ENCODE peak calls at places on chromosomes 6 and 20, in ten cellular contexts. One of them, this sample, is unnamed.

GRCh38 chr6:53803081-53803860 is 8.5 kb downstream of the LRRC1 start:
- DNase-seq in CD8-positive, alpha-beta T cell: no peak
- DNase-seq in neural crest cell: no peak
- DNase-seq in anterior cingulate cortex: no peak
- DNase-seq in left ventricle myocardium inferior: no peak
- DNase-seq in NCI-H524: no peak
- DNase-seq in G401: no peak
- DNase-seq in activated T-cell treated with anti-CD3 and anti-CD28 coated beads for 24 hours: no peak
- DNase-seq in mucosa of gallbladder: no peak
- DNase-seq in AG04449: peak
- DNase-seq in this sample: no peak

GRCh38 chr6:21053612-21054011 is 519.4 kb downstream of the CDKAL1 start:
- DNase-seq in CD8-positive, alpha-beta T cell: no peak
- DNase-seq in neural crest cell: no peak
- DNase-seq in anterior cingulate cortex: no peak
- DNase-seq in left ventricle myocardium inferior: no peak
- DNase-seq in NCI-H524: no peak
- DNase-seq in G401: no peak
- DNase-seq in activated T-cell treated with anti-CD3 and anti-CD28 coated beads for 24 hours: no peak
- DNase-seq in mucosa of gallbladder: no peak
- DNase-seq in AG04449: no peak
- DNase-seq in this sample: no peak

GRCh38 chr20:63453029-63453523 is 19.4 kb downstream of the KCNQ2 start:
- DNase-seq in CD8-positive, alpha-beta T cell: no peak
- DNase-seq in neural crest cell: no peak
- DNase-seq in anterior cingulate cortex: no peak
- DNase-seq in left ventricle myocardium inferior: no peak
- DNase-seq in NCI-H524: no peak
- DNase-seq in G401: no peak
- DNase-seq in activated T-cell treated with anti-CD3 and anti-CD28 coated beads for 24 hours: no peak
- DNase-seq in mucosa of gallbladder: no peak
- DNase-seq in AG04449: no peak
- DNase-seq in this sample: no peak

GRCh38 chr6:139148557-139149220 is 13.8 kb downstream of the HECA start:
- DNase-seq in CD8-positive, alpha-beta T cell: no peak
- DNase-seq in neural crest cell: no peak
- DNase-seq in anterior cingulate cortex: no peak
- DNase-seq in left ventricle myocardium inferior: no peak
- DNase-seq in NCI-H524: no peak
- DNase-seq in G401: no peak
- DNase-seq in activated T-cell treated with anti-CD3 and anti-CD28 coated beads for 24 hours: no peak
- DNase-seq in mucosa of gallbladder: no peak
- DNase-seq in AG04449: no peak
- DNase-seq in this sample: no peak

GRCh38 chr20:41996951-41997350 is 378.8 kb upstream of the CHD6 start:
- DNase-seq in CD8-positive, alpha-beta T cell: no peak
- DNase-seq in neural crest cell: no peak
- DNase-seq in anterior cingulate cortex: no peak
- DNase-seq in left ventricle myocardium inferior: no peak
- DNase-seq in NCI-H524: no peak
- DNase-seq in G401: no peak
- DNase-seq in activated T-cell treated with anti-CD3 and anti-CD28 coated beads for 24 hours: no peak
- DNase-seq in mucosa of gallbladder: no peak
- DNase-seq in AG04449: no peak
- DNase-seq in this sample: no peak

GRCh38 chr20:48143435-48144081 is 358.3 kb upstream of the SULF2 start:
- DNase-seq in CD8-positive, alpha-beta T cell: no peak
- DNase-seq in neural crest cell: no peak
- DNase-seq in anterior cingulate cortex: no peak
- DNase-seq in left ventricle myocardium inferior: no peak
- DNase-seq in NCI-H524: peak
- DNase-seq in G401: no peak
- DNase-seq in activated T-cell treated with anti-CD3 and anti-CD28 coated beads for 24 hours: no peak
- DNase-seq in mucosa of gallbladder: no peak
- DNase-seq in AG04449: no peak
- DNase-seq in this sample: no peak

GRCh38 chr6:150599199-150600002 is at the start of gene PLEKHG1:
- DNase-seq in CD8-positive, alpha-beta T cell: peak
- DNase-seq in neural crest cell: peak
- DNase-seq in anterior cingulate cortex: no peak
- DNase-seq in left ventricle myocardium inferior: peak
- DNase-seq in NCI-H524: peak
- DNase-seq in G401: no peak
- DNase-seq in activated T-cell treated with anti-CD3 and anti-CD28 coated beads for 24 hours: peak
- DNase-seq in mucosa of gallbladder: peak
- DNase-seq in AG04449: no peak
- DNase-seq in this sample: peak

GRCh38 chr6:141117869-141118268 is 1014.9 kb upstream of the GJE1 start:
- DNase-seq in CD8-positive, alpha-beta T cell: no peak
- DNase-seq in neural crest cell: no peak
- DNase-seq in anterior cingulate cortex: no peak
- DNase-seq in left ventricle myocardium inferior: no peak
- DNase-seq in NCI-H524: no peak
- DNase-seq in G401: no peak
- DNase-seq in activated T-cell treated with anti-CD3 and anti-CD28 coated beads for 24 hours: no peak
- DNase-seq in mucosa of gallbladder: no peak
- DNase-seq in AG04449: no peak
- DNase-seq in this sample: no peak

GRCh38 chr20:42484790-42485365 is 704.8 kb downstream of the PTPRT start:
- DNase-seq in CD8-positive, alpha-beta T cell: no peak
- DNase-seq in neural crest cell: no peak
- DNase-seq in anterior cingulate cortex: no peak
- DNase-seq in left ventricle myocardium inferior: no peak
- DNase-seq in NCI-H524: no peak
- DNase-seq in G401: no peak
- DNase-seq in activated T-cell treated with anti-CD3 and anti-CD28 coated beads for 24 hours: no peak
- DNase-seq in mucosa of gallbladder: no peak
- DNase-seq in AG04449: no peak
- DNase-seq in this sample: no peak

GRCh38 chr20:38895098-38895949 is 30.9 kb upstream of the FAM83D start:
- DNase-seq in CD8-positive, alpha-beta T cell: no peak
- DNase-seq in neural crest cell: no peak
- DNase-seq in anterior cingulate cortex: no peak
- DNase-seq in left ventricle myocardium inferior: no peak
- DNase-seq in NCI-H524: no peak
- DNase-seq in G401: no peak
- DNase-seq in activated T-cell treated with anti-CD3 and anti-CD28 coated beads for 24 hours: no peak
- DNase-seq in mucosa of gallbladder: no peak
- DNase-seq in AG04449: no peak
- DNase-seq in this sample: no peak

GRCh38 chr20:57716893-57717292 is 7.1 kb upstream of the PMEPA1 start:
- DNase-seq in CD8-positive, alpha-beta T cell: no peak
- DNase-seq in neural crest cell: no peak
- DNase-seq in anterior cingulate cortex: no peak
- DNase-seq in left ventricle myocardium inferior: peak
- DNase-seq in NCI-H524: no peak
- DNase-seq in G401: no peak
- DNase-seq in activated T-cell treated with anti-CD3 and anti-CD28 coated beads for 24 hours: no peak
- DNase-seq in mucosa of gallbladder: no peak
- DNase-seq in AG04449: no peak
- DNase-seq in this sample: no peak

GRCh38 chr6:41740366-41741162 is 5.2 kb upstream of the TFEB start:
- DNase-seq in CD8-positive, alpha-beta T cell: no peak
- DNase-seq in neural crest cell: no peak
- DNase-seq in anterior cingulate cortex: no peak
- DNase-seq in left ventricle myocardium inferior: no peak
- DNase-seq in NCI-H524: no peak
- DNase-seq in G401: no peak
- DNase-seq in activated T-cell treated with anti-CD3 and anti-CD28 coated beads for 24 hours: no peak
- DNase-seq in mucosa of gallbladder: no peak
- DNase-seq in AG04449: no peak
- DNase-seq in this sample: peak

GRCh38 chr6:91498576-91498975 is 911.7 kb upstream of the MAP3K7 start:
- DNase-seq in CD8-positive, alpha-beta T cell: no peak
- DNase-seq in neural crest cell: no peak
- DNase-seq in anterior cingulate cortex: no peak
- DNase-seq in left ventricle myocardium inferior: no peak
- DNase-seq in NCI-H524: no peak
- DNase-seq in G401: no peak
- DNase-seq in activated T-cell treated with anti-CD3 and anti-CD28 coated beads for 24 hours: no peak
- DNase-seq in mucosa of gallbladder: no peak
- DNase-seq in AG04449: no peak
- DNase-seq in this sample: no peak

GRCh38 chr6:70494833-70495232 is 71.9 kb upstream of the SDHAF4 start:
- DNase-seq in CD8-positive, alpha-beta T cell: no peak
- DNase-seq in neural crest cell: no peak
- DNase-seq in anterior cingulate cortex: no peak
- DNase-seq in left ventricle myocardium inferior: no peak
- DNase-seq in NCI-H524: no peak
- DNase-seq in G401: no peak
- DNase-seq in activated T-cell treated with anti-CD3 and anti-CD28 coated beads for 24 hours: no peak
- DNase-seq in mucosa of gallbladder: no peak
- DNase-seq in AG04449: no peak
- DNase-seq in this sample: no peak

GRCh38 chr6:12404651-12405050 is 114.5 kb downstream of the EDN1 start:
- DNase-seq in CD8-positive, alpha-beta T cell: no peak
- DNase-seq in neural crest cell: no peak
- DNase-seq in anterior cingulate cortex: no peak
- DNase-seq in left ventricle myocardium inferior: no peak
- DNase-seq in NCI-H524: no peak
- DNase-seq in G401: no peak
- DNase-seq in activated T-cell treated with anti-CD3 and anti-CD28 coated beads for 24 hours: no peak
- DNase-seq in mucosa of gallbladder: no peak
- DNase-seq in AG04449: no peak
- DNase-seq in this sample: no peak

GRCh38 chr20:49691818-49692568 is 21.7 kb downstream of the B4GALT5 start:
- DNase-seq in CD8-positive, alpha-beta T cell: no peak
- DNase-seq in neural crest cell: no peak
- DNase-seq in anterior cingulate cortex: no peak
- DNase-seq in left ventricle myocardium inferior: no peak
- DNase-seq in NCI-H524: no peak
- DNase-seq in G401: no peak
- DNase-seq in activated T-cell treated with anti-CD3 and anti-CD28 coated beads for 24 hours: no peak
- DNase-seq in mucosa of gallbladder: no peak
- DNase-seq in AG04449: no peak
- DNase-seq in this sample: no peak

GRCh38 chr6:151029976-151030375 is 164.5 kb downstream of the MTHFD1L start:
- DNase-seq in CD8-positive, alpha-beta T cell: no peak
- DNase-seq in neural crest cell: no peak
- DNase-seq in anterior cingulate cortex: no peak
- DNase-seq in left ventricle myocardium inferior: no peak
- DNase-seq in NCI-H524: no peak
- DNase-seq in G401: no peak
- DNase-seq in activated T-cell treated with anti-CD3 and anti-CD28 coated beads for 24 hours: no peak
- DNase-seq in mucosa of gallbladder: no peak
- DNase-seq in AG04449: no peak
- DNase-seq in this sample: no peak

GRCh38 chr6:141653590-141653989 is 479.1 kb upstream of the GJE1 start:
- DNase-seq in CD8-positive, alpha-beta T cell: no peak
- DNase-seq in neural crest cell: no peak
- DNase-seq in anterior cingulate cortex: no peak
- DNase-seq in left ventricle myocardium inferior: no peak
- DNase-seq in NCI-H524: peak
- DNase-seq in G401: no peak
- DNase-seq in activated T-cell treated with anti-CD3 and anti-CD28 coated beads for 24 hours: no peak
- DNase-seq in mucosa of gallbladder: no peak
- DNase-seq in AG04449: no peak
- DNase-seq in this sample: no peak

GRCh38 chr6:25660512-25660911 is 8.5 kb downstream of the SCGN start:
- DNase-seq in CD8-positive, alpha-beta T cell: no peak
- DNase-seq in neural crest cell: no peak
- DNase-seq in anterior cingulate cortex: no peak
- DNase-seq in left ventricle myocardium inferior: no peak
- DNase-seq in NCI-H524: peak
- DNase-seq in G401: no peak
- DNase-seq in activated T-cell treated with anti-CD3 and anti-CD28 coated beads for 24 hours: no peak
- DNase-seq in mucosa of gallbladder: no peak
- DNase-seq in AG04449: no peak
- DNase-seq in this sample: no peak

GRCh38 chr20:45970646-45971424 is 1.2 kb downstream of the ZNF335 start:
- DNase-seq in CD8-positive, alpha-beta T cell: no peak
- DNase-seq in neural crest cell: no peak
- DNase-seq in anterior cingulate cortex: no peak
- DNase-seq in left ventricle myocardium inferior: no peak
- DNase-seq in NCI-H524: peak
- DNase-seq in G401: peak
- DNase-seq in activated T-cell treated with anti-CD3 and anti-CD28 coated beads for 24 hours: no peak
- DNase-seq in mucosa of gallbladder: no peak
- DNase-seq in AG04449: no peak
- DNase-seq in this sample: no peak

GRCh38 chr20:35601021-35601973 is 14.3 kb upstream of the SPAG4 start:
- DNase-seq in CD8-positive, alpha-beta T cell: peak
- DNase-seq in neural crest cell: peak
- DNase-seq in anterior cingulate cortex: peak
- DNase-seq in left ventricle myocardium inferior: peak
- DNase-seq in NCI-H524: peak
- DNase-seq in G401: peak
- DNase-seq in activated T-cell treated with anti-CD3 and anti-CD28 coated beads for 24 hours: peak
- DNase-seq in mucosa of gallbladder: peak
- DNase-seq in AG04449: no peak
- DNase-seq in this sample: peak

GRCh38 chr6:33192105-33192646 is at the start of gene COL11A2:
- DNase-seq in CD8-positive, alpha-beta T cell: no peak
- DNase-seq in neural crest cell: peak
- DNase-seq in anterior cingulate cortex: no peak
- DNase-seq in left ventricle myocardium inferior: no peak
- DNase-seq in NCI-H524: no peak
- DNase-seq in G401: no peak
- DNase-seq in activated T-cell treated with anti-CD3 and anti-CD28 coated beads for 24 hours: no peak
- DNase-seq in mucosa of gallbladder: no peak
- DNase-seq in AG04449: no peak
- DNase-seq in this sample: no peak

GRCh38 chr6:88895911-88896310 is 67.5 kb downstream of the RNGTT start:
- DNase-seq in CD8-positive, alpha-beta T cell: no peak
- DNase-seq in neural crest cell: no peak
- DNase-seq in anterior cingulate cortex: no peak
- DNase-seq in left ventricle myocardium inferior: no peak
- DNase-seq in NCI-H524: peak
- DNase-seq in G401: no peak
- DNase-seq in activated T-cell treated with anti-CD3 and anti-CD28 coated beads for 24 hours: no peak
- DNase-seq in mucosa of gallbladder: no peak
- DNase-seq in AG04449: no peak
- DNase-seq in this sample: no peak

GRCh38 chr20:50320910-50321796 is 130.5 kb downstream of the CEBPB start:
- DNase-seq in CD8-positive, alpha-beta T cell: no peak
- DNase-seq in neural crest cell: peak
- DNase-seq in anterior cingulate cortex: no peak
- DNase-seq in left ventricle myocardium inferior: peak
- DNase-seq in NCI-H524: no peak
- DNase-seq in G401: no peak
- DNase-seq in activated T-cell treated with anti-CD3 and anti-CD28 coated beads for 24 hours: no peak
- DNase-seq in mucosa of gallbladder: peak
- DNase-seq in AG04449: peak
- DNase-seq in this sample: peak

GRCh38 chr6:80182291-80182690 is 75.8 kb downstream of the BCKDHB start:
- DNase-seq in CD8-positive, alpha-beta T cell: no peak
- DNase-seq in neural crest cell: no peak
- DNase-seq in anterior cingulate cortex: no peak
- DNase-seq in left ventricle myocardium inferior: no peak
- DNase-seq in NCI-H524: no peak
- DNase-seq in G401: no peak
- DNase-seq in activated T-cell treated with anti-CD3 and anti-CD28 coated beads for 24 hours: no peak
- DNase-seq in mucosa of gallbladder: no peak
- DNase-seq in AG04449: no peak
- DNase-seq in this sample: no peak

GRCh38 chr20:46243707-46244628 is 64.3 kb downstream of the CDH22 start:
- DNase-seq in CD8-positive, alpha-beta T cell: no peak
- DNase-seq in neural crest cell: no peak
- DNase-seq in anterior cingulate cortex: no peak
- DNase-seq in left ventricle myocardium inferior: no peak
- DNase-seq in NCI-H524: peak
- DNase-seq in G401: no peak
- DNase-seq in activated T-cell treated with anti-CD3 and anti-CD28 coated beads for 24 hours: no peak
- DNase-seq in mucosa of gallbladder: no peak
- DNase-seq in AG04449: no peak
- DNase-seq in this sample: no peak

GRCh38 chr6:106442351-106442750 is 81.8 kb downstream of the CRYBG1 start:
- DNase-seq in CD8-positive, alpha-beta T cell: no peak
- DNase-seq in neural crest cell: no peak
- DNase-seq in anterior cingulate cortex: no peak
- DNase-seq in left ventricle myocardium inferior: no peak
- DNase-seq in NCI-H524: peak
- DNase-seq in G401: no peak
- DNase-seq in activated T-cell treated with anti-CD3 and anti-CD28 coated beads for 24 hours: no peak
- DNase-seq in mucosa of gallbladder: no peak
- DNase-seq in AG04449: no peak
- DNase-seq in this sample: no peak

GRCh38 chr6:154370545-154370944 is 13.9 kb upstream of the IPCEF1 start:
- DNase-seq in CD8-positive, alpha-beta T cell: no peak
- DNase-seq in neural crest cell: no peak
- DNase-seq in anterior cingulate cortex: no peak
- DNase-seq in left ventricle myocardium inferior: no peak
- DNase-seq in NCI-H524: peak
- DNase-seq in G401: peak
- DNase-seq in activated T-cell treated with anti-CD3 and anti-CD28 coated beads for 24 hours: no peak
- DNase-seq in mucosa of gallbladder: peak
- DNase-seq in AG04449: no peak
- DNase-seq in this sample: no peak

This sample was measured in lower lobe of right lung.